ENCODE peak calls at places on chromosomes 4 and X, in nine cellular contexts. One of them, this sample, is unnamed.

GRCh38 chrX:78652971-78653822 is 5.9 kb downstream of the RTL3 start:
- DNase-seq in gastrocnemius medialis: no peak
- DNase-seq in transverse colon: no peak
- DNase-seq in suprapubic skin: no peak
- DNase-seq in stomach: no peak
- DNase-seq in upper lobe of left lung: no peak
- DNase-seq in IMR-90: peak
- DNase-seq in right lobe of liver: no peak
- DNase-seq in A549: peak
- DNase-seq in this sample: no peak

GRCh38 chr4:83034630-83035494 is at the start of gene COPS4:
- DNase-seq in transverse colon: peak
- DNase-seq in A549: peak
- DNase-seq in stomach: peak
- DNase-seq in upper lobe of left lung: peak
- DNase-seq in IMR-90: peak
- DNase-seq in gastrocnemius medialis: peak
- DNase-seq in right lobe of liver: peak
- DNase-seq in suprapubic skin: peak
- DNase-seq in this sample: peak

GRCh38 chrX:56728321-56728720 is 722 bp upstream of the NBDY start:
- DNase-seq in transverse colon: no peak
- DNase-seq in A549: no peak
- DNase-seq in upper lobe of left lung: no peak
- DNase-seq in right lobe of liver: no peak
- DNase-seq in stomach: no peak
- DNase-seq in gastrocnemius medialis: no peak
- DNase-seq in suprapubic skin: no peak
- DNase-seq in IMR-90: no peak
- DNase-seq in this sample: no peak

GRCh38 chrX:106599411-106599810 is 12.4 kb upstream of the RADX start:
- DNase-seq in stomach: no peak
- DNase-seq in gastrocnemius medialis: no peak
- DNase-seq in suprapubic skin: no peak
- DNase-seq in upper lobe of left lung: no peak
- DNase-seq in IMR-90: no peak
- DNase-seq in right lobe of liver: no peak
- DNase-seq in transverse colon: no peak
- DNase-seq in A549: no peak
- DNase-seq in this sample: no peak

GRCh38 chr4:25951390-25951952 is 37.5 kb downstream of the SMIM20 start:
- DNase-seq in stomach: no peak
- DNase-seq in IMR-90: no peak
- DNase-seq in gastrocnemius medialis: no peak
- DNase-seq in suprapubic skin: no peak
- DNase-seq in A549: no peak
- DNase-seq in right lobe of liver: no peak
- DNase-seq in upper lobe of left lung: no peak
- DNase-seq in transverse colon: no peak
- DNase-seq in this sample: no peak

GRCh38 chrX:154712781-154713391 is 38.0 kb downstream of the GAB3 start:
- DNase-seq in stomach: no peak
- DNase-seq in A549: no peak
- DNase-seq in IMR-90: peak
- DNase-seq in upper lobe of left lung: no peak
- DNase-seq in transverse colon: no peak
- DNase-seq in gastrocnemius medialis: no peak
- DNase-seq in suprapubic skin: no peak
- DNase-seq in right lobe of liver: no peak
- DNase-seq in this sample: peak

GRCh38 chr4:86961605-86962295 is 26.9 kb downstream of the AFF1 start:
- DNase-seq in upper lobe of left lung: no peak
- DNase-seq in IMR-90: peak
- DNase-seq in A549: no peak
- DNase-seq in stomach: no peak
- DNase-seq in right lobe of liver: no peak
- DNase-seq in transverse colon: peak
- DNase-seq in suprapubic skin: no peak
- DNase-seq in gastrocnemius medialis: no peak
- DNase-seq in this sample: no peak

GRCh38 chrX:146385529-146385928 is 424.0 kb upstream of the CXorf51B start:
- DNase-seq in IMR-90: no peak
- DNase-seq in gastrocnemius medialis: no peak
- DNase-seq in upper lobe of left lung: no peak
- DNase-seq in right lobe of liver: no peak
- DNase-seq in transverse colon: no peak
- DNase-seq in A549: no peak
- DNase-seq in stomach: no peak
- DNase-seq in suprapubic skin: no peak
- DNase-seq in this sample: no peak

GRCh38 chr4:147407261-147408045 is 73.4 kb upstream of the EDNRA start:
- DNase-seq in A549: no peak
- DNase-seq in upper lobe of left lung: no peak
- DNase-seq in right lobe of liver: no peak
- DNase-seq in suprapubic skin: no peak
- DNase-seq in IMR-90: no peak
- DNase-seq in gastrocnemius medialis: no peak
- DNase-seq in transverse colon: no peak
- DNase-seq in stomach: no peak
- DNase-seq in this sample: no peak

GRCh38 chrX:136166221-136166855 is 19.0 kb downstream of the FHL1 start:
- DNase-seq in upper lobe of left lung: no peak
- DNase-seq in gastrocnemius medialis: no peak
- DNase-seq in stomach: no peak
- DNase-seq in suprapubic skin: no peak
- DNase-seq in A549: no peak
- DNase-seq in transverse colon: no peak
- DNase-seq in right lobe of liver: no peak
- DNase-seq in IMR-90: peak
- DNase-seq in this sample: no peak

GRCh38 chr4:41319553-41319952 is 62.8 kb downstream of the UCHL1 start:
- DNase-seq in right lobe of liver: no peak
- DNase-seq in transverse colon: no peak
- DNase-seq in A549: peak
- DNase-seq in stomach: no peak
- DNase-seq in gastrocnemius medialis: no peak
- DNase-seq in IMR-90: no peak
- DNase-seq in upper lobe of left lung: no peak
- DNase-seq in suprapubic skin: no peak
- DNase-seq in this sample: no peak

GRCh38 chr4:48799157-48799556 is 19.1 kb upstream of the FRYL start:
- DNase-seq in transverse colon: no peak
- DNase-seq in suprapubic skin: no peak
- DNase-seq in stomach: no peak
- DNase-seq in gastrocnemius medialis: no peak
- DNase-seq in upper lobe of left lung: no peak
- DNase-seq in A549: no peak
- DNase-seq in IMR-90: no peak
- DNase-seq in right lobe of liver: no peak
- DNase-seq in this sample: no peak

GRCh38 chrX:111854778-111855490 is 21.0 kb upstream of the TRPC5OS start:
- DNase-seq in gastrocnemius medialis: no peak
- DNase-seq in A549: no peak
- DNase-seq in IMR-90: peak
- DNase-seq in transverse colon: no peak
- DNase-seq in stomach: no peak
- DNase-seq in upper lobe of left lung: no peak
- DNase-seq in suprapubic skin: no peak
- DNase-seq in right lobe of liver: no peak
- DNase-seq in this sample: peak

GRCh38 chrX:137945470-137945869 is 379.5 kb downstream of the ZIC3 start:
- DNase-seq in upper lobe of left lung: no peak
- DNase-seq in suprapubic skin: no peak
- DNase-seq in gastrocnemius medialis: no peak
- DNase-seq in IMR-90: no peak
- DNase-seq in right lobe of liver: no peak
- DNase-seq in stomach: no peak
- DNase-seq in A549: no peak
- DNase-seq in transverse colon: no peak
- DNase-seq in this sample: no peak

GRCh38 chr4:107900067-107900466 is 31.3 kb upstream of the CYP2U1 start:
- DNase-seq in suprapubic skin: no peak
- DNase-seq in IMR-90: no peak
- DNase-seq in upper lobe of left lung: no peak
- DNase-seq in stomach: no peak
- DNase-seq in A549: no peak
- DNase-seq in transverse colon: no peak
- DNase-seq in gastrocnemius medialis: no peak
- DNase-seq in right lobe of liver: no peak
- DNase-seq in this sample: no peak

GRCh38 chrX:10111364-10112148 is 45.2 kb upstream of the CLCN4 start:
- DNase-seq in stomach: no peak
- DNase-seq in A549: no peak
- DNase-seq in IMR-90: peak
- DNase-seq in right lobe of liver: no peak
- DNase-seq in gastrocnemius medialis: no peak
- DNase-seq in suprapubic skin: no peak
- DNase-seq in upper lobe of left lung: no peak
- DNase-seq in transverse colon: peak
- DNase-seq in this sample: no peak

GRCh38 chrX:19739683-19740082 is 147.7 kb downstream of the SH3KBP1 start:
- DNase-seq in stomach: peak
- DNase-seq in gastrocnemius medialis: no peak
- DNase-seq in upper lobe of left lung: no peak
- DNase-seq in A549: peak
- DNase-seq in transverse colon: peak
- DNase-seq in right lobe of liver: peak
- DNase-seq in IMR-90: peak
- DNase-seq in suprapubic skin: no peak
- DNase-seq in this sample: peak

GRCh38 chrX:1212532-1212931 is at the start of gene CRLF2:
- DNase-seq in gastrocnemius medialis: no peak
- DNase-seq in right lobe of liver: no peak
- DNase-seq in A549: peak
- DNase-seq in stomach: no peak
- DNase-seq in suprapubic skin: no peak
- DNase-seq in IMR-90: no peak
- DNase-seq in upper lobe of left lung: no peak
- DNase-seq in transverse colon: no peak
- DNase-seq in this sample: peak

GRCh38 chrX:20388594-20388993 is 121.9 kb upstream of the RPS6KA3 start:
- DNase-seq in IMR-90: no peak
- DNase-seq in A549: no peak
- DNase-seq in gastrocnemius medialis: no peak
- DNase-seq in right lobe of liver: no peak
- DNase-seq in transverse colon: no peak
- DNase-seq in stomach: no peak
- DNase-seq in upper lobe of left lung: no peak
- DNase-seq in suprapubic skin: no peak
- DNase-seq in this sample: no peak

GRCh38 chr4:1347410-1347864 is 429 bp downstream of the UVSSA start:
- DNase-seq in suprapubic skin: peak
- DNase-seq in transverse colon: peak
- DNase-seq in A549: peak
- DNase-seq in right lobe of liver: peak
- DNase-seq in IMR-90: peak
- DNase-seq in upper lobe of left lung: no peak
- DNase-seq in stomach: peak
- DNase-seq in gastrocnemius medialis: peak
- DNase-seq in this sample: peak
- TF ChIP-seq POLR2A in suprapubic skin: no peak
- TF ChIP-seq POLR2A in transverse colon: peak
- TF ChIP-seq POLR2A in A549: peak
- TF ChIP-seq POLR2A in right lobe of liver: peak
- TF ChIP-seq POLR2A in IMR-90: peak
- TF ChIP-seq POLR2A in upper lobe of left lung: peak
- TF ChIP-seq POLR2A in stomach: no peak
- TF ChIP-seq POLR2A in gastrocnemius medialis: no peak
- TF ChIP-seq POLR2A in this sample: no peak

GRCh38 chrX:150084474-150085229 is 146.4 kb upstream of the EOLA2 start:
- DNase-seq in A549: no peak
- DNase-seq in gastrocnemius medialis: no peak
- DNase-seq in IMR-90: peak
- DNase-seq in right lobe of liver: no peak
- DNase-seq in transverse colon: no peak
- DNase-seq in upper lobe of left lung: no peak
- DNase-seq in stomach: no peak
- DNase-seq in suprapubic skin: no peak
- DNase-seq in this sample: no peak

GRCh38 chrX:150085881-150086280 is 147.6 kb upstream of the EOLA2 start:
- DNase-seq in transverse colon: no peak
- DNase-seq in gastrocnemius medialis: no peak
- DNase-seq in stomach: no peak
- DNase-seq in IMR-90: peak
- DNase-seq in upper lobe of left lung: no peak
- DNase-seq in A549: no peak
- DNase-seq in suprapubic skin: no peak
- DNase-seq in right lobe of liver: no peak
- DNase-seq in this sample: no peak

GRCh38 chrX:150086371-150086770 is 148.1 kb upstream of the EOLA2 start:
- DNase-seq in right lobe of liver: no peak
- DNase-seq in IMR-90: no peak
- DNase-seq in gastrocnemius medialis: no peak
- DNase-seq in transverse colon: no peak
- DNase-seq in A549: no peak
- DNase-seq in stomach: no peak
- DNase-seq in upper lobe of left lung: no peak
- DNase-seq in suprapubic skin: no peak
- DNase-seq in this sample: no peak

GRCh38 chrX:150080497-150080896 is 142.2 kb upstream of the EOLA2 start:
- DNase-seq in IMR-90: no peak
- DNase-seq in A549: no peak
- DNase-seq in right lobe of liver: no peak
- DNase-seq in gastrocnemius medialis: no peak
- DNase-seq in upper lobe of left lung: no peak
- DNase-seq in suprapubic skin: no peak
- DNase-seq in transverse colon: no peak
- DNase-seq in stomach: no peak
- DNase-seq in this sample: no peak
- TF ChIP-seq POLR2A in IMR-90: no peak
- TF ChIP-seq POLR2A in A549: no peak
- TF ChIP-seq POLR2A in right lobe of liver: no peak
- TF ChIP-seq POLR2A in gastrocnemius medialis: no peak
- TF ChIP-seq POLR2A in upper lobe of left lung: no peak
- TF ChIP-seq POLR2A in suprapubic skin: no peak
- TF ChIP-seq POLR2A in transverse colon: no peak
- TF ChIP-seq POLR2A in stomach: no peak
- TF ChIP-seq POLR2A in this sample: no peak

GRCh38 chr4:185809517-185810071 is 2.4 kb downstream of the SORBS2 start:
- DNase-seq in A549: no peak
- DNase-seq in transverse colon: no peak
- DNase-seq in suprapubic skin: no peak
- DNase-seq in right lobe of liver: no peak
- DNase-seq in upper lobe of left lung: no peak
- DNase-seq in gastrocnemius medialis: no peak
- DNase-seq in IMR-90: no peak
- DNase-seq in stomach: no peak
- DNase-seq in this sample: no peak
- TF ChIP-seq POLR2A in A549: no peak
- TF ChIP-seq POLR2A in transverse colon: no peak
- TF ChIP-seq POLR2A in suprapubic skin: no peak
- TF ChIP-seq POLR2A in right lobe of liver: peak
- TF ChIP-seq POLR2A in upper lobe of left lung: no peak
- TF ChIP-seq POLR2A in gastrocnemius medialis: no peak
- TF ChIP-seq POLR2A in IMR-90: no peak
- TF ChIP-seq POLR2A in stomach: no peak
- TF ChIP-seq POLR2A in this sample: no peak

DNA sequence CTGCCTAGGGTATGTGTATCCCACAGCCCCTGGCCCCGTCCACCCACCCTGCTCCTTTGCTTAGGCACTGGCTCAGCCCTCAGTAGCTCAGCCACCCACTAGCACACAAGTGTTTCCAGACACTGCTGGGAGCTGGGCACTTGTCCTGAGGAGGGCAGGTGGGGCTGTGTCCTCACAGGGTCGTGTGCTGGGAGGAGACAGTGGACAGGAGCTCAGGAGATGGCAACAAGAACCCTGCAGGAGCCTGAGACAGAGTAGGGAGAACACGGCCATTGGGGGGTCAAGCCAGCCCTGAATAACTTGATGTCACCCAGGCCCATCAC is 5.5 kb upstream of the CPLX1 start:
- DNase-seq in upper lobe of left lung: no peak
- DNase-seq in A549: no peak
- DNase-seq in transverse colon: no peak
- DNase-seq in stomach: no peak
- DNase-seq in suprapubic skin: no peak
- DNase-seq in right lobe of liver: no peak
- DNase-seq in IMR-90: no peak
- DNase-seq in gastrocnemius medialis: no peak
- DNase-seq in this sample: no peak
- TF ChIP-seq POLR2A in upper lobe of left lung: no peak
- TF ChIP-seq POLR2A in A549: no peak
- TF ChIP-seq POLR2A in transverse colon: no peak
- TF ChIP-seq POLR2A in stomach: no peak
- TF ChIP-seq POLR2A in suprapubic skin: no peak
- TF ChIP-seq POLR2A in right lobe of liver: no peak
- TF ChIP-seq POLR2A in IMR-90: no peak
- TF ChIP-seq POLR2A in gastrocnemius medialis: no peak
- TF ChIP-seq POLR2A in this sample: no peak